ENCODE peak calls at places on chromosomes 13 and 19, in eight cellular contexts. B is lung; E is mesothelial cell of epicardium; G is bronchial epithelial cell; L is GF-D8; K is RWPE1; Q is activated CD4-positive, alpha-beta T cell treated with anti-CD3 and anti-CD28 coated beads, Interleukin-2, amount 10 ng/mL, durations not matched to agents 24 days and 14 days; F is pancreas. M is an unnamed sample.

GRCh38 chr13:38814331-38814730 is 127.5 kb downstream of the FREM2 start:
- DNase-seq in B (no peak), E (no peak), G (peak), L (no peak), K (no peak), Q (no peak), F (no peak), M (no peak)

GRCh38 chr13:100773923-100774641 is 99.5 kb upstream of the TMTC4 start:
- DNase-seq in B (no peak), E (no peak), G (no peak), L (no peak), K (no peak), Q (no peak), F (no peak), M (no peak)

GRCh38 chr13:95740921-95741320 is 64.0 kb downstream of the DNAJC3 start:
- DNase-seq in B (no peak), E (no peak), G (no peak), L (no peak), K (no peak), Q (no peak), F (no peak), M (no peak)

GRCh38 chr13:32016631-32017030 is 14.9 kb upstream of the FRY start:
- DNase-seq in B (no peak), E (no peak), G (no peak), L (no peak), K (no peak), Q (no peak), F (no peak), M (no peak)

GRCh38 chr19:11091343-11092153 is 2.3 kb downstream of the LDLR start:
- DNase-seq in B (peak), E (peak), G (peak), L (peak), K (peak), Q (peak), F (no peak), M (peak)

GRCh38 chr13:102312841-102313240 is 89.0 kb downstream of the FGF14 start:
- DNase-seq in B (no peak), E (no peak), G (no peak), L (no peak), K (no peak), Q (no peak), F (no peak), M (no peak)

GRCh38 chr19:49338023-49338677 is 2.9 kb downstream of the CD37 start:
- DNase-seq in B (no peak), E (no peak), G (no peak), L (no peak), K (no peak), Q (no peak), F (peak), M (no peak)

GRCh38 chr19:3467437-3468198 is 12.7 kb downstream of the SMIM24 start:
- DNase-seq in B (no peak), E (no peak), G (no peak), L (no peak), K (no peak), Q (no peak), F (no peak), M (no peak)

GRCh38 chr13:42392706-42393572 is 121.0 kb downstream of the AKAP11 start:
- DNase-seq in B (no peak), E (no peak), G (no peak), L (no peak), K (no peak), Q (peak), F (no peak), M (no peak)

GRCh38 chr13:114110091-114110829 is 22.2 kb downstream of the RASA3 start:
- DNase-seq in B (no peak), E (no peak), G (no peak), L (peak), K (no peak), Q (peak), F (peak), M (peak)

GRCh38 chr13:37132211-37132610 is 26.7 kb upstream of the CSNK1A1L start:
- DNase-seq in B (no peak), E (no peak), G (no peak), L (no peak), K (no peak), Q (no peak), F (no peak), M (no peak)

GRCh38 chr13:23087884-23088283 is 92.9 kb upstream of the SGCG start:
- DNase-seq in B (no peak), E (no peak), G (peak), L (no peak), K (peak), Q (peak), F (no peak), M (no peak)

GRCh38 chr13:36965767-36966166 is 33.4 kb downstream of the ALG5 start:
- DNase-seq in B (no peak), E (no peak), G (peak), L (no peak), K (peak), Q (peak), F (no peak), M (peak)

GRCh38 chr19:41552558-41552957 is 23.4 kb upstream of the CEACAM21 start:
- DNase-seq in B (no peak), E (no peak), G (no peak), L (no peak), K (no peak), Q (peak), F (no peak), M (no peak)

GRCh38 chr13:74148437-74148836 is 14.2 kb upstream of the KLF12 start:
- DNase-seq in B (no peak), E (no peak), G (no peak), L (no peak), K (no peak), Q (no peak), F (no peak), M (no peak)

GRCh38 chr19:35403116-35403760 is 32.4 kb downstream of the GPR42 start:
- DNase-seq in B (no peak), E (no peak), G (no peak), L (peak), K (no peak), Q (no peak), F (no peak), M (no peak)

GRCh38 chr19:14381689-14382474 is 638 bp downstream of the ADGRE5 start:
- DNase-seq in B (peak), E (no peak), G (peak), L (peak), K (peak), Q (peak), F (no peak), M (peak)

GRCh38 chr13:32537580-32538233 is 888 bp downstream of the N4BP2L2 start:
- DNase-seq in B (no peak), E (peak), G (no peak), L (peak), K (no peak), Q (peak), F (peak), M (peak)

GRCh38 chr19:45169602-45170001 is 8.4 kb downstream of the TRAPPC6A start:
- DNase-seq in B (no peak), E (no peak), G (no peak), L (no peak), K (no peak), Q (no peak), F (peak), M (no peak)

GRCh38 chr13:60627071-60627686 is 230.2 kb downstream of the TDRD3 start:
- DNase-seq in B (no peak), E (peak), G (peak), L (no peak), K (peak), Q (peak), F (no peak), M (no peak)

GRCh38 chr13:29621401-29621800 is 25.9 kb upstream of the SLC7A1 start:
- DNase-seq in B (no peak), E (no peak), G (peak), L (no peak), K (no peak), Q (no peak), F (no peak), M (no peak)

GRCh38 chr13:44452418-44452817 is 78.8 kb downstream of the SERP2 start:
- DNase-seq in B (no peak), E (no peak), G (no peak), L (no peak), K (no peak), Q (no peak), F (peak), M (no peak)

GRCh38 chr13:50126378-50127016 is 111.3 kb downstream of the KCNRG start:
- DNase-seq in B (no peak), E (peak), G (peak), L (peak), K (no peak), Q (no peak), F (peak), M (no peak)

GRCh38 chr19:15238639-15239155 is 6.4 kb upstream of the EPHX3 start:
- DNase-seq in B (no peak), E (no peak), G (no peak), L (no peak), K (no peak), Q (no peak), F (no peak), M (no peak)

GRCh38 chr19:19505669-19506326 is 9.6 kb downstream of the TSSK6 start:
- DNase-seq in B (no peak), E (no peak), G (no peak), L (no peak), K (no peak), Q (no peak), F (no peak), M (no peak)

GRCh38 chr13:113493315-113493951 is 2.9 kb upstream of the DCUN1D2 start:
- DNase-seq in B (no peak), E (no peak), G (peak), L (peak), K (peak), Q (no peak), F (no peak), M (no peak)

GRCh38 chr19:53892981-53893325 is 11.0 kb downstream of the PRKCG start:
- DNase-seq in B (no peak), E (no peak), G (no peak), L (no peak), K (no peak), Q (no peak), F (no peak), M (no peak)

GRCh38 chr19:52464798-52465470 is 11.6 kb downstream of the ZNF578 start:
- DNase-seq in B (no peak), E (no peak), G (no peak), L (no peak), K (no peak), Q (no peak), F (no peak), M (no peak)

GRCh38 chr13:49446473-49446872 is 2.4 kb downstream of the SETDB2 start:
- DNase-seq in B (no peak), E (no peak), G (no peak), L (no peak), K (no peak), Q (no peak), F (no peak), M (no peak)

GRCh38 chr13:50713849-50714248 is 129.6 kb downstream of the DLEU7 start:
- DNase-seq in B (no peak), E (no peak), G (peak), L (peak), K (no peak), Q (peak), F (no peak), M (no peak)

GRCh38 chr13:77565635-77566034 is 30.1 kb downstream of the SCEL start:
- DNase-seq in B (no peak), E (no peak), G (peak), L (no peak), K (peak), Q (no peak), F (no peak), M (no peak)

GRCh38 chr13:69092615-69093322 is 1014.9 kb upstream of the ATXN8OS start:
- DNase-seq in B (no peak), E (no peak), G (no peak), L (no peak), K (no peak), Q (no peak), F (no peak), M (no peak)

GRCh38 chr13:28717170-28717569 is 1.6 kb downstream of the SLC46A3 start:
- DNase-seq in B (no peak), E (no peak), G (no peak), L (no peak), K (no peak), Q (no peak), F (no peak), M (no peak)

GRCh38 chr13:41383400-41383799 is 72.3 kb downstream of the NAA16 start:
- DNase-seq in B (no peak), E (no peak), G (no peak), L (no peak), K (no peak), Q (peak), F (no peak), M (no peak)

GRCh38 chr19:18893573-18894253 is 2.2 kb downstream of the CERS1 start:
- DNase-seq in B (no peak), E (no peak), G (no peak), L (no peak), K (no peak), Q (no peak), F (peak), M (no peak)

GRCh38 chr13:106851251-106851650 is 283.3 kb upstream of the ARGLU1 start:
- DNase-seq in B (no peak), E (no peak), G (peak), L (no peak), K (peak), Q (no peak), F (no peak), M (no peak)

GRCh38 chr19:33110201-33110910 is 21.6 kb upstream of the WDR88 start:
- DNase-seq in B (no peak), E (no peak), G (no peak), L (no peak), K (no peak), Q (no peak), F (no peak), M (no peak)

GRCh38 chr19:3479177-3479818 is 1.0 kb downstream of the SMIM24 start:
- DNase-seq in B (no peak), E (no peak), G (no peak), L (peak), K (peak), Q (peak), F (no peak), M (peak)

M was measured in T-helper 1 cell.